ENCODE peak calls at places on chromosomes 12 and 14, in four cellular contexts. M, N, L and S are unnamed samples.

GRCh38 chr12:45674583-45674982 is 54.9 kb upstream of the ARID2 start:
- DNase-seq in L (no peak), M (no peak), N (no peak), S (no peak)

GRCh38 chr12:52650520-52651081 is 1.4 kb downstream of the KRT2 start:
- DNase-seq in L (no peak), M (no peak), N (no peak), S (no peak)

GRCh38 chr12:3667485-3667884 is 85.4 kb downstream of the CRACR2A start:
- DNase-seq in M (no peak), L (no peak), N (no peak), S (peak; percentile 64)

GRCh38 chr12:11884661-11885060 is 186.1 kb upstream of the BCL2L14 start:
- DNase-seq in M (no peak), N (no peak), L (peak; percentile 33), S (no peak)

GRCh38 chr12:120100630-120101029 is 15.9 kb downstream of the RAB35 start:
- DNase-seq in L (no peak), M (no peak), N (no peak), S (no peak)

GRCh38 chr14:89265229-89265628 is 151.8 kb downstream of the FOXN3 start:
- DNase-seq in M (no peak), N (no peak), L (no peak), S (no peak)

GRCh38 chr14:103123128-103123633 is at the start of gene TNFAIP2:
- DNase-seq in M (no peak), L (no peak), N (no peak), S (no peak)

GRCh38 chr14:75279153-75279738 is 618 bp downstream of the FOS start:
- DNase-seq in N (no peak), L (no peak), M (no peak), S (no peak)

GRCh38 chr12:106126441-106127288 is 12.1 kb downstream of the NUAK1 start:
- DNase-seq in M (no peak), N (no peak), L (peak; percentile 37), S (no peak)

GRCh38 chr12:95633671-95634465 is 82.6 kb upstream of the USP44 start:
- DNase-seq in L (no peak), M (no peak), N (no peak), S (no peak)

GRCh38 chr12:10191865-10192264 is 13.0 kb downstream of the TMEM52B start:
- DNase-seq in M (no peak), N (no peak), L (no peak), S (peak; percentile 54)

GRCh38 chr14:34462132-34462893 is at the start of gene SPTSSA:
- DNase-seq in M (peak; percentile 46), L (peak; percentile 90), N (no peak), S (peak; percentile 54)

GRCh38 chr12:130342842-130343241 is 5.2 kb downstream of the PIWIL1 start:
- DNase-seq in M (no peak), N (no peak), L (no peak), S (no peak)

GRCh38 chr14:42930058-42930457 is 1323.4 kb downstream of the LRFN5 start:
- DNase-seq in M (no peak), N (no peak), L (no peak), S (no peak)

GRCh38 chr14:31583043-31583442 is 21.8 kb downstream of the NUBPL start:
- DNase-seq in N (no peak), L (no peak), M (no peak), S (no peak)

GRCh38 chr14:44945264-44945663 is 16.5 kb downstream of the KLHL28 start:
- DNase-seq in N (no peak), M (no peak), L (no peak), S (no peak)

GRCh38 chr12:17456486-17456885 is 633.5 kb downstream of the RERGL start:
- DNase-seq in M (no peak), N (no peak), L (no peak), S (no peak)

GRCh38 chr12:51846911-51847829 is 1.3 kb downstream of the FIGNL2 start:
- DNase-seq in N (no peak), L (no peak), M (no peak), S (no peak)

GRCh38 chr12:110531741-110532333 is 29.7 kb downstream of the RAD9B start:
- DNase-seq in N (no peak), L (no peak), M (peak; percentile 96), S (no peak)

GRCh38 chr12:27498761-27499160 is 25.2 kb upstream of the PPFIBP1 start:
- DNase-seq in N (no peak), M (no peak), L (no peak), S (no peak)

GRCh38 chr14:33676135-33676566 is 274.7 kb downstream of the EGLN3 start:
- DNase-seq in L (peak; percentile 60), N (peak; percentile 36), M (no peak), S (peak; percentile 8)

GRCh38 chr12:113880337-113880736 is 85.8 kb downstream of the RBM19 start:
- DNase-seq in L (no peak), M (no peak), N (no peak), S (no peak)

GRCh38 chr12:102095677-102096263 is 24.1 kb downstream of the NUP37 start:
- DNase-seq in L (peak; percentile 9), N (no peak), M (peak; percentile 4), S (no peak)

GRCh38 chr14:59225281-59225680 is 36.8 kb downstream of the DAAM1 start:
- DNase-seq in N (no peak), M (no peak), L (no peak), S (no peak)

GRCh38 chr12:93380480-93381121 is 2.9 kb downstream of the NUDT4 start:
- DNase-seq in M (no peak), N (no peak), L (peak; percentile 43), S (no peak)

GRCh38 chr12:71438670-71439361 is 782 bp upstream of the LGR5 start:
- DNase-seq in M (no peak), N (no peak), L (peak; percentile 98), S (peak; percentile 6)

GRCh38 chr14:101903111-101903561 is 61.2 kb upstream of the DYNC1H1 start:
- DNase-seq in L (no peak), M (no peak), N (no peak), S (no peak)

GRCh38 chr12:89427508-89428156 is 75.3 kb upstream of the DUSP6 start:
- DNase-seq in L (no peak), N (no peak), M (peak; percentile 7), S (no peak)

GRCh38 chr12:57874166-57875108 is 27.9 kb upstream of the CTDSP2 start:
- DNase-seq in M (no peak), N (no peak), L (no peak), S (no peak)
- TF ChIP-seq YY1 in M (no peak), N (no peak), L (no peak), S (no peak)

GRCh38 chr12:6954754-6955461 is 3.8 kb downstream of the PTPN6 start:
- DNase-seq in N (no peak), M (no peak), L (no peak), S (no peak)

GRCh38 chr12:6957741-6958608 is 6.8 kb downstream of the PTPN6 start:
- DNase-seq in M (no peak), L (no peak), N (no peak), S (no peak)

GRCh38 chr12:6957151-6957701 is 6.1 kb downstream of the PTPN6 start:
- DNase-seq in L (no peak), M (no peak), N (no peak), S (no peak)

GRCh38 chr12:6955462-6956331 is 4.5 kb downstream of the PTPN6 start:
- DNase-seq in N (no peak), L (no peak), M (no peak), S (no peak)

GRCh38 chr12:6956332-6956727 is 5.2 kb downstream of the PTPN6 start:
- DNase-seq in M (no peak), L (no peak), N (no peak), S (no peak)
- TF ChIP-seq SUZ12 in M (no peak), L (no peak), N (no peak), S (no peak)

DNA sequence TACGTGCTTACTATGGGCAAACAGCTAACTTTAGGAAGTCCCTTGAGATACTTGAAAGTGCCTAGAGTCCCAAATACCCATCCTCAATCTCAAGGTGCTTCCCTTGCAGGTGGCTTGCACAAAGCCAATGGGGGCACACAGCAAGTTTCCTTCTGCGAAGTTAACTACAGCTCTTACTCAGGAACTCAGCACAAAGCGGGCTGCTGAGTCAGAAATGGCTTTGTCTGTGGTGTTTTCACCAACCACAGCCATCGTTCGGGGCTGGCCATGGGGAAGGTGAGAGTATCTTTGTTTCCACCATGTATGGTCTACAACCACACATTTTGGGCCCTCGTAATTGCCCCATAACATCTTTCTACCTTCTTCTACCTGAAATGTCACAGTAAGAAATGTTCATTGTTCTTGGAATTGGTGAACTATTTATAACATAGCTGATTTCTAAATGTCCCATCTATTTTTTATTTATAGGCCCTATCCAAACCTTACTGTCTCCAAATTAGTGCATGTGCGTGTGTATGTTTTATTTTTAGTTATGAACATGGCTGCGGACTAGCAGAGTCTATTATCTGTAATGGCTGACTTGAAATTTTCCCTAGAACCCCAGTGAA is 13.9 kb downstream of the MFAP5 start:
- DNase-seq in L (no peak), M (peak; percentile 95), N (no peak), S (no peak)
- TF ChIP-seq YY1 in L (no peak), M (peak; percentile 66), N (no peak), S (no peak)

GRCh38 chr12:126602611-126603010 is 1537.4 kb downstream of the AACS start:
- DNase-seq in M (no peak), N (no peak), L (no peak), S (no peak)
- TF ChIP-seq SUZ12 in M (no peak), N (no peak), L (no peak), S (no peak)

GRCh38 chr12:109153711-109154434 is 37.5 kb downstream of the ACACB start:
- DNase-seq in N (no peak), L (peak; percentile 49), M (no peak), S (no peak)
- TF ChIP-seq YY1 in N (no peak), L (no peak), M (no peak), S (no peak)